ENCODE peak calls at places on chromosomes 13 and 19, in six cellular contexts. C, Z, T, A, X and W are unnamed samples.

GRCh38 chr19:47152632-47153031 is 22.0 kb downstream of the SAE1 start:
- DNase-seq in C (no peak), T (peak), A (no peak), Z (peak), X (no peak), W (no peak)

GRCh38 chr19:5308471-5309437 is 31.9 kb downstream of the PTPRS start:
- DNase-seq in A (peak), T (peak), Z (no peak), X (no peak), C (peak), W (no peak)

GRCh38 chr13:64414381-64414780 is 2815.8 kb downstream of the PCDH9 start:
- DNase-seq in Z (no peak), X (no peak), T (no peak), C (no peak), A (no peak), W (no peak)

GRCh38 chr19:41159861-41160260 is 33.2 kb upstream of the CYP2S1 start:
- DNase-seq in T (no peak), Z (no peak), A (no peak), C (no peak), X (no peak), W (no peak)

GRCh38 chr19:42091300-42092266 is 15.6 kb downstream of the ZNF574 start:
- DNase-seq in C (no peak), T (no peak), X (no peak), Z (peak), A (peak), W (no peak)

GRCh38 chr19:13155472-13156284 is 5.5 kb downstream of the IER2 start:
- DNase-seq in C (no peak), X (peak), A (peak), Z (peak), T (peak), W (peak)

GRCh38 chr19:35478794-35479193 is 11.5 kb downstream of the KRTDAP start:
- DNase-seq in X (no peak), A (no peak), Z (no peak), C (no peak), T (no peak), W (no peak)

GRCh38 chr19:57075801-57076492 is 43.8 kb upstream of the USP29 start:
- DNase-seq in Z (peak), X (no peak), C (no peak), T (no peak), A (no peak), W (no peak)

GRCh38 chr13:46469064-46469463 is 82.0 kb upstream of the RUBCNL start:
- DNase-seq in A (peak), C (no peak), T (peak), Z (peak), X (no peak), W (no peak)

GRCh38 chr19:44260695-44261446 is 1.2 kb downstream of the ZNF233 start:
- DNase-seq in T (no peak), C (no peak), Z (no peak), X (no peak), A (no peak), W (no peak)

GRCh38 chr19:1585243-1585580 is 7.5 kb downstream of the MBD3 start:
- DNase-seq in C (no peak), T (no peak), Z (no peak), A (no peak), X (no peak), W (no peak)

GRCh38 chr13:46184277-46184699 is 2.3 kb upstream of the LCP1 start:
- DNase-seq in T (peak), C (peak), A (peak), Z (peak), X (peak), W (peak)

GRCh38 chr13:26249551-26249950 is 4.4 kb upstream of the CDK8 start:
- DNase-seq in X (no peak), A (no peak), Z (no peak), T (no peak), C (no peak), W (no peak)

GRCh38 chr13:64758520-64758919 is 2471.6 kb downstream of the PCDH9 start:
- DNase-seq in Z (no peak), C (no peak), A (no peak), T (no peak), X (peak), W (peak)

GRCh38 chr19:12872941-12873890 is 8.0 kb downstream of the DNASE2 start:
- DNase-seq in Z (peak), X (peak), C (no peak), T (peak), A (peak), W (peak)

GRCh38 chr13:44853641-44854040 is 135.6 kb downstream of the NUFIP1 start:
- DNase-seq in C (no peak), A (no peak), Z (peak), T (peak), X (no peak), W (no peak)

GRCh38 chr13:74868044-74868443 is 613.9 kb downstream of the TBC1D4 start:
- DNase-seq in C (no peak), A (no peak), X (no peak), T (no peak), Z (peak), W (no peak)

GRCh38 chr13:36531746-36532486 is 99.6 kb downstream of the CCNA1 start:
- DNase-seq in C (no peak), X (no peak), Z (peak), A (no peak), T (no peak), W (no peak)

GRCh38 chr13:99883805-99884204 is 87.8 kb downstream of the ZIC5 start:
- DNase-seq in X (no peak), T (no peak), C (no peak), A (no peak), Z (no peak), W (no peak)

GRCh38 chr13:89822467-89822866 is 1525.0 kb upstream of the MIR17HG start:
- DNase-seq in A (no peak), T (no peak), Z (no peak), C (no peak), X (no peak), W (no peak)

GRCh38 chr19:38663957-38664502 is 16.6 kb downstream of the ACTN4 start:
- DNase-seq in X (no peak), C (no peak), T (no peak), A (no peak), Z (no peak), W (no peak)

GRCh38 chr13:40164137-40164536 is 502.3 kb downstream of the FOXO1 start:
- DNase-seq in T (peak), X (no peak), Z (peak), C (no peak), A (no peak), W (no peak)

GRCh38 chr19:13007292-13008045 is 12.2 kb downstream of the NFIX start:
- DNase-seq in A (peak), C (no peak), X (no peak), T (no peak), Z (no peak), W (no peak)

GRCh38 chr19:31518216-31518615 is 169.0 kb upstream of the TSHZ3 start:
- DNase-seq in T (no peak), C (no peak), A (no peak), Z (no peak), X (no peak), W (no peak)

GRCh38 chr13:73399347-73400216 is 340.8 kb downstream of the KLF5 start:
- DNase-seq in X (peak), Z (peak), T (peak), A (no peak), C (no peak), W (no peak)

GRCh38 chr19:51398096-51398704 is 7.8 kb upstream of the C19orf84 start:
- DNase-seq in X (peak), C (no peak), Z (peak), A (peak), T (peak), W (peak)

GRCh38 chr19:2814426-2814825 is 5.2 kb upstream of the ZNF554 start:
- DNase-seq in Z (no peak), A (peak), X (no peak), C (no peak), T (no peak), W (no peak)
- H3K4me3 ChIP-seq in Z (no peak), A (no peak), X (no peak), C (no peak), T (no peak), W (no peak)

GRCh38 chr19:16288544-16288943 is 36.1 kb upstream of the KLF2 start:
- DNase-seq in C (no peak), T (no peak), Z (no peak), X (no peak), A (no peak), W (no peak)
- TF ChIP-seq EZH2phosphoT487 in C (no peak), T (no peak), Z (no peak), X (no peak), A (no peak), W (no peak)

GRCh38 chr13:97142452-97142851 is 79.7 kb upstream of the MBNL2 start:
- DNase-seq in C (peak), T (peak), Z (no peak), X (peak), A (no peak), W (no peak)
- H3K4me3 ChIP-seq in C (peak), T (no peak), Z (no peak), X (no peak), A (peak), W (no peak)

GRCh38 chr19:45506991-45507863 is at the start of gene VASP:
- DNase-seq in C (peak), X (peak), T (peak), A (peak), Z (peak), W (peak)

GRCh38 chr19:45508681-45508930 is 1.3 kb downstream of the VASP start:
- DNase-seq in X (no peak), A (peak), C (no peak), T (no peak), Z (no peak), W (no peak)

GRCh38 chr19:45507864-45508680 is 793 bp downstream of the VASP start:
- DNase-seq in A (no peak), C (no peak), T (peak), X (peak), Z (no peak), W (peak)

GRCh38 chr19:45509692-45510015 is 2.4 kb downstream of the VASP start:
- DNase-seq in A (no peak), X (no peak), Z (no peak), T (no peak), C (no peak), W (no peak)

DNA sequence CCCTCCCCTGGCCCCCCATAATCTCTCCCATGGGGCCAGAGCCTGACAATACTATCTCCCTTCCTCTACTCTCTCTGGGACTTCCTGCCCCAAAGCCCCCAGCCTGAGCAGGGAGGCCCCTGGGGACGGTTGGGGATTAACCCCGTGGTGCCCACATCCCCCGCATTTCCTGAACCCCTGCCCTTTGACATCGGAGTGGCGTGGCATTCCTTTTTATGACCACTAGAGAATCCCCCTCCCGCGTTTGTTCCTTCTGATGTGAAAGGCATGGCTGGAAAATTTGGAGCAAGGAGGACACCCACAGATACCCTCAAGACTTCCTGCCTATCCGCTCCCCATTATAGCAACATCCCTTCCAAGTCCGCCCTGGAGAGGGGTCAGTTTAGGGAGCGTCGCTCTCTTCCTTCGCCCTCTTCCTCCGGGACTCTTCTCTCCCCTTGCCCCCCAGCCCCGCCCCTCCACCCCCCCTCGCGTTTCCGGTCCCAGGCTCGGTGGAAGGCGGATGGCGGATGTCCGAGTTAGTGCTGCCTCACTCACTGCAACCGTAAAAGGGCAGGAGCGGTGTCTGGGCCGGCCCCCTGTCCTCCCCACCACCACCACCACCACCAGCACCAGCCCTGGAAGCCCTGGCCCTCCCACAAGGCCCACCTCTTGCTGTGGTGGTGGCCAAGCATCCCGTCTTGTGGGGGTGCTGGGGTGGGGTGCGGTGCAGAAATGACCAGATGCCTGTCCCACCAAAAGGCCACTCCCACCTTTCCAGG is 1.8 kb downstream of the VASP start:
- DNase-seq in C (no peak), Z (peak), T (peak), A (peak), X (peak), W (peak)
- TF ChIP-seq EZH2phosphoT487 in C (no peak), Z (no peak), T (no peak), A (no peak), X (no peak), W (no peak)

GRCh38 chr19:16457195-16457953 is 14.4 kb downstream of the EPS15L1 start:
- DNase-seq in X (peak), T (no peak), A (peak), Z (peak), C (no peak), W (peak)
- H3K4me3 ChIP-seq in X (peak), T (no peak), A (peak), Z (no peak), C (no peak), W (no peak)

DNA sequence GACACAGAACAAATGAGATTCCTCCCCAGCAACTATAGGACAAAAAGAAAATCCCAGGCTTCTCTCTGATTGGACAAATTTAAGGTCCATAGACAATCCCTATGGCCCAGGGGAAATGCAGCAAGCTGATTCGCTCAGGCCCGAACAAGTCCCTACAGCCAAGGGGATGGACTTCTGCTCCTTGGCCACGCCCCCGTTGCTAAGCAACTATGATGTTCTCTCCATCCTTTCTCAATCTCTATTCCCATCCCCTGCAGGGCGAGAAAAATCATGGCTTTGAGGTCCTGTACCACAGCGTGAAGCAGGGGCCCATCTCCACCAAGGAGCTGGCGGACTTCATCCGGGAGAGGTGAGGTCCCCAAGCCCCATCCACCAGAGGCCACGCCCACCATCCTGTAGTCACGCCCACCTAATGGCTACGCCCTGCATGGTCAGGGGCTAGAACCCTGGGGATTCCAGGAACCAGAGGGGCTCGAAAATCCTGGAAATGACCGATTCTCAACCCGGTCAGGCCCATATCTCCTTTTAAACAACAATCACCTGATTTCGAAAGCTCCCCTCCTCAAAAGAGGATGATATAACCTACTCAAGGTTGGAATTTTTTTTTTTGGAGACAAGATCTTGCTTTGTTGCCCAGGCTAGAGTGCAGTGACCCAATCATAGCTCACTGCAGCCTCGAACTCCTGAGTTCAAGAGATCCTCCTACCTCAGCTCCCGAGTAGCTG is 11.4 kb downstream of the FCHO1 start:
- DNase-seq in Z (peak), A (peak), T (no peak), X (peak), C (no peak), W (peak)
- TF ChIP-seq EZH2phosphoT487 in Z (no peak), A (no peak), T (no peak), X (no peak), C (no peak), W (no peak)

GRCh38 chr19:7099597-7099921 is 30.1 kb downstream of the ZNF557 start:
- DNase-seq in Z (peak), A (no peak), T (no peak), C (no peak), X (no peak), W (no peak)
- H3K4me3 ChIP-seq in Z (peak), A (peak), T (peak), C (peak), X (peak), W (peak)

GRCh38 chr13:77028202-77028601 is 1.2 kb upstream of the FBXL3 start:
- DNase-seq in A (no peak), Z (no peak), C (no peak), T (peak), X (no peak), W (no peak)
- TF ChIP-seq EZH2phosphoT487 in A (no peak), Z (no peak), C (no peak), T (no peak), X (no peak), W (no peak)

GRCh38 chr19:50362656-50363424 is 2.6 kb downstream of the NAPSA start:
- DNase-seq in T (no peak), Z (no peak), X (no peak), A (no peak), C (no peak), W (no peak)
- H3K4me3 ChIP-seq in T (no peak), Z (no peak), X (no peak), A (no peak), C (no peak), W (no peak)